ENCODE peak calls at places on chromosome 20, in five cellular contexts. N, F, I, M and Q are unnamed samples. For H3K27me3, the result is how much of the 10 kb centered on the place peaks cover.

GRCh38 chr20:35327074-35327976 is 35.1 kb upstream of the FAM83C start:
- DNase-seq in M (peak), F (no peak), N (no peak), I (no peak), Q (no peak)

GRCh38 chr20:37804584-37805566 is 98.1 kb upstream of the VSTM2L start:
- DNase-seq in M (no peak), N (no peak), F (no peak), I (no peak), Q (no peak)

GRCh38 chr20:39822667-39823066 is 860.5 kb downstream of the DHX35 start:
- DNase-seq in F (no peak), I (no peak), M (no peak), N (no peak), Q (no peak)

GRCh38 chr20:13610205-13610604 is 28.5 kb downstream of the TASP1 start:
- DNase-seq in F (no peak), N (no peak), M (no peak), I (no peak), Q (peak)

GRCh38 chr20:10637062-10637559 is 36.7 kb downstream of the JAG1 start:
- DNase-seq in F (no peak), I (no peak), M (no peak), N (no peak), Q (no peak)

GRCh38 chr20:11376406-11376805 is 541.3 kb upstream of the BTBD3 start:
- DNase-seq in F (no peak), M (no peak), I (no peak), N (no peak), Q (no peak)

GRCh38 chr20:51532577-51533191 is 9.8 kb downstream of the NFATC2 start:
- DNase-seq in F (no peak), M (no peak), I (peak), N (no peak), Q (no peak)

GRCh38 chr20:53809728-53810365 is 216.2 kb upstream of the ZNF217 start:
- DNase-seq in N (no peak), I (no peak), M (no peak), F (no peak), Q (no peak)

GRCh38 chr20:48275737-48276342 is 490.6 kb upstream of the SULF2 start:
- DNase-seq in N (no peak), I (no peak), M (no peak), F (no peak), Q (no peak)

GRCh38 chr20:12925214-12925755 is 83.5 kb upstream of the SPTLC3 start:
- DNase-seq in M (peak), N (peak), F (no peak), I (no peak), Q (peak)

GRCh38 chr20:14617123-14617522 is 279.7 kb upstream of the FLRT3 start:
- DNase-seq in N (no peak), M (no peak), F (no peak), I (no peak), Q (no peak)

GRCh38 chr20:42556575-42556974 is 633.1 kb downstream of the PTPRT start:
- DNase-seq in I (no peak), F (no peak), N (no peak), M (no peak), Q (no peak)

GRCh38 chr20:46681032-46681854 is 8.0 kb downstream of the TP53RK start:
- DNase-seq in I (no peak), N (no peak), F (peak), M (peak), Q (peak)

GRCh38 chr20:44966030-44966961 is at the start of gene STK4:
- DNase-seq in N (peak), I (peak), M (peak), F (peak), Q (peak)

GRCh38 chr20:21322921-21323321 is 19.8 kb downstream of the XRN2 start:
- DNase-seq in N (no peak), I (no peak), M (no peak), F (no peak), Q (no peak)

GRCh38 chr20:48631114-48632016 is 196.4 kb downstream of the PREX1 start:
- DNase-seq in I (no peak), F (no peak), M (no peak), N (no peak), Q (peak)

GRCh38 chr20:24543741-24544140 is 74.3 kb downstream of the SYNDIG1 start:
- DNase-seq in N (no peak), F (no peak), I (no peak), M (no peak), Q (no peak)

GRCh38 chr20:49725694-49726093 is 12.0 kb upstream of the B4GALT5 start:
- DNase-seq in N (no peak), M (no peak), I (no peak), F (no peak), Q (no peak)

GRCh38 chr20:19688031-19688806 is 69.8 kb upstream of the RIN2 start:
- DNase-seq in M (peak), N (peak), F (peak), I (peak), Q (peak)

GRCh38 chr20:49132995-49133451 is 55.1 kb downstream of the STAU1 start:
- DNase-seq in I (no peak), F (no peak), M (no peak), N (peak), Q (peak)

GRCh38 chr20:10447028-10447427 is 11.9 kb downstream of the SLX4IP start:
- DNase-seq in M (peak), I (no peak), F (no peak), N (peak), Q (peak)

GRCh38 chr20:17365831-17366230 is 139.0 kb downstream of the PCSK2 start:
- DNase-seq in F (no peak), I (no peak), M (no peak), N (no peak), Q (no peak)

GRCh38 chr20:21704408-21705385 is 767 bp upstream of the PAX1 start:
- DNase-seq in I (no peak), N (no peak), F (no peak), M (no peak), Q (no peak)

GRCh38 chr20:1935696-1936366 is 40.6 kb downstream of the SIRPA start:
- DNase-seq in N (no peak), F (no peak), M (no peak), I (peak), Q (peak)

GRCh38 chr20:871948-872347 is 38.4 kb downstream of the FAM110A start:
- DNase-seq in I (no peak), F (no peak), M (no peak), N (no peak), Q (no peak)

GRCh38 chr20:870758-871157 is 37.2 kb downstream of the FAM110A start:
- DNase-seq in F (no peak), I (no peak), N (no peak), M (no peak), Q (no peak)

GRCh38 chr20:871436-871835 is 37.9 kb downstream of the FAM110A start:
- DNase-seq in N (no peak), M (no peak), F (no peak), I (no peak), Q (no peak)

GRCh38 chr20:868279-868678 is 34.8 kb downstream of the FAM110A start:
- DNase-seq in N (no peak), I (no peak), M (no peak), F (no peak), Q (no peak)

GRCh38 chr20:869606-870005 is 36.1 kb downstream of the FAM110A start:
- DNase-seq in I (no peak), F (no peak), N (no peak), M (no peak), Q (no peak)
- H3K27me3 ChIP-seq in I (under half), F (under half), N (under half), M (under half), Q (under half)

DNA sequence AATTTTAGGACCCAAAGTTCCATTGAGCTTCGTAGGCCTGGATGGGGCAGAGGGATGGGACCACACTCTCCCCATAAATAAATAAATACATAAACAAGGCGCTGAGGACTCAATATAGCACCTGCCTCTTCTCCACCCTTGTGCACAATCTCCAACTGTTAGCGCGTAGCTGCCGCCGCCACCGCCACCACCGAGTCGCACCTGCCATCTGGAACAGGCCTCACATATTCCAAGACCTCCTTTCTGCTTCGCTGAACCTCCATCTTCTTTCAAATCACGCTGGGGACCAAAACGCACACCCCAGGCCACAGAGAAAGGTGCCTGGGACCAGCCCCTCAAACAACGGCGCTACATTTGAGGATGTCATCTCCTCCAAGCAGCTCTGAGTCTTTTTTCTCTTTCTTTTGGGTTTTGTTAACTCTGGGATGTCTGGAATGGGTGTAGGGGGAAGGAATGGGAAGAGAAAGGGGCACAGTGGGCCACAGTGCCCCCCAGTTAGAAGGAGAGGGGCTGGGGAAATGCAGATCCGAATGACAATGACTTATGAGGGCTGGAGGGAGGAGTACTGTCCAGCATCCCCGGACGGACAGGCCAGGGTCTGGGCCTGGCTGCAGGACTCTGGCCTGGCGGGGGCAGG is 49.7 kb downstream of the NOL4L start:
- DNase-seq in M (no peak), N (no peak), F (no peak), I (no peak), Q (no peak)
- H3K4me3 ChIP-seq in M (peak), N (no peak), F (no peak), I (no peak), Q (peak)

GRCh38 chr20:3661836-3662665 is 1.1 kb downstream of the GFRA4 start:
- DNase-seq in F (no peak), M (no peak), I (no peak), N (no peak), Q (no peak)

GRCh38 chr20:3663858-3664257 is 659 bp upstream of the GFRA4 start:
- DNase-seq in N (no peak), F (no peak), M (no peak), I (no peak), Q (no peak)

GRCh38 chr20:3661060-3661820 is 2.0 kb downstream of the GFRA4 start:
- DNase-seq in I (no peak), M (no peak), N (no peak), F (no peak), Q (no peak)

GRCh38 chr20:3660262-3661059 is 2.7 kb downstream of the GFRA4 start:
- DNase-seq in M (no peak), F (no peak), N (no peak), I (no peak), Q (no peak)

GRCh38 chr20:3663031-3663701 is at the start of gene GFRA4:
- DNase-seq in I (peak), F (no peak), M (no peak), N (no peak), Q (no peak)
- H3K27me3 ChIP-seq in I (under half), F (under half), M (under half), N (under half), Q (under half)

DNA sequence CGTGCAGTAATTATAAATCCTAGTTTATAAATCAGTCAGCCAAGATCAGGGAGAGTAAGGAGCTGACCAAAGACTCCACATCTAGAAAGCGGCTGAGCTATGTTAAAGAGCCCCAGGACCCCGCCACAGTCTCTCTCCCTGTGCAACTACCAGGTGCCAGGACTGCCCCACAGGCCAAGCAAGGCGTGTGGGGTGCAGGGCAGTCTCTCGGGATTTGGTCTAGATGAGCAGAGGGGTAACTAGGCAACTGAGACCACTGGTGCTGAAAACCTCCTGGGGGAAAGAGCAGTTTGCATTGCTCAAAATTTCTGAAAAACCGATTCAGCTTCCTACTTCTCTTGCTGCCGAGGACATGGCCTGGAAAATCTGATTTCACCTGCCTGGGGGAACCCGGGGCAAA is 10.4 kb downstream of the PMEPA1 start:
- DNase-seq in N (no peak), F (no peak), I (no peak), M (no peak), Q (no peak)
- H3K4me3 ChIP-seq in N (no peak), F (no peak), I (no peak), M (no peak), Q (no peak)

GRCh38 chr20:64043768-64044167 is 5.7 kb downstream of the SOX18 start:
- DNase-seq in M (no peak), N (no peak), F (no peak), I (no peak), Q (no peak)

GRCh38 chr20:64047968-64048401 is 1.5 kb downstream of the SOX18 start:
- DNase-seq in M (no peak), N (no peak), F (no peak), I (no peak), Q (peak)

GRCh38 chr20:64044484-64045247 is 4.8 kb downstream of the SOX18 start:
- DNase-seq in M (no peak), I (no peak), F (no peak), N (no peak), Q (peak)

GRCh38 chr20:64047046-64047389 is 2.4 kb downstream of the SOX18 start:
- DNase-seq in I (no peak), M (no peak), F (no peak), N (no peak), Q (peak)

DNA sequence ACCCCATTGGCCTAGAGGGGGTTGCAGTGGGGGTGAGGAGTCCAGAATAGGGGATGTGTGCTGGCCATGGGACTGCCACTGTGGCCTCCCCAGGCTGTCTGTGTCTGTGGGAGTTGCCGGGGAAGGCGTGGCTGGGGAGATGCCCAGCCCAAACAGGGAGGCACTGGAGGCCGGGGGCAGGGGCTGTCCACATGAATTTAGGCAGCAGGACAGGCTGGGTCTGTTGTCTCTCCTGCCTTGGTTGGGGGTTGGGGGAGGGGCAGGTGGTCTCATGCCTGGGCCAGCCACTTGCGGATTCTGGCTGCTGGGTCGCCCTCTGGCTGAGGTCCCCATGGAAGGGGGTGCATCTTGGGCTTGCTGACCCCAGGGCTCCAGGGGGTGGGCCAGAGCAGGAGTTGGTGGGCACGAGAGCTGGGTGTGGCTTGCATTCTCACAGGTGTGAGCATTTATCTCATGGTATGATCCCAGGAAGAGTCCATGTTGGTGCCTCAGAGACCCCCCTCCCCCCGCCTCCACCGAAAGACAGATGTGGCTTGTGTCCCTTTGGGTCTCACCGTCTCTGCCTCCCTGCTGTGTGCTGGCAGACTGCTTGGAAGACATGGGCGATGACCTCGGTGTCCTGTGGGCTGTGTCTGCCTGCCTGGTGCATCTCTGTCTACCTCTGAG is 4.0 kb downstream of the SOX18 start:
- DNase-seq in F (no peak), M (no peak), I (no peak), N (no peak), Q (peak)
- H3K27me3 ChIP-seq in F (under half), M (under half), I (under half), N (half or more), Q (under half)

GRCh38 chr20:348972-349841 is 2.3 kb downstream of the NRSN2 start:
- DNase-seq in M (peak), I (no peak), F (no peak), N (no peak), Q (no peak)

GRCh38 chr20:347640-348484 is 951 bp downstream of the NRSN2 start:
- DNase-seq in I (peak), M (peak), F (peak), N (peak), Q (peak)

GRCh38 chr20:354298-354977 is 7.5 kb downstream of the NRSN2 start:
- DNase-seq in N (peak), F (peak), M (peak), I (peak), Q (peak)

GRCh38 chr20:356745-357144 is 9.8 kb downstream of the NRSN2 start:
- DNase-seq in F (no peak), I (no peak), M (no peak), N (no peak), Q (no peak)

GRCh38 chr20:353166-353565 is 6.3 kb downstream of the NRSN2 start:
- DNase-seq in F (no peak), N (no peak), I (no peak), M (no peak), Q (no peak)
- H3K4me3 ChIP-seq in F (no peak), N (no peak), I (no peak), M (no peak), Q (no peak)